ENCODE peak calls at places on chromosomes 11 and 22, in eight cellular contexts. P is CD8-positive, alpha-beta memory T cell; K is psoas muscle; F is SJCRH30; O is stomach; N is ovary; G is CD4-positive, alpha-beta memory T cell; J is uterus. C is an unnamed sample.

GRCh38 chr11:14858404-14858803 is 33.6 kb downstream of the CYP2R1 start:
- DNase-seq in P (no peak), K (no peak), F (no peak), O (no peak), N (no peak), G (no peak), J (no peak), C (no peak)

GRCh38 chr11:96145163-96145585 is 197.8 kb downstream of the MAML2 start:
- DNase-seq in P (no peak), K (no peak), F (no peak), O (no peak), N (no peak), G (no peak), J (no peak), C (no peak)

GRCh38 chr11:126522152-126522551 is 166.7 kb downstream of the ST3GAL4 start:
- DNase-seq in P (no peak), K (no peak), F (no peak), O (no peak), N (no peak), G (no peak), J (no peak), C (no peak)

GRCh38 chr22:44180706-44181032 is at the start of gene PARVG:
- DNase-seq in P (peak; percentile 63), K (no peak), F (no peak), O (no peak), N (no peak), G (peak; percentile 63), J (no peak), C (no peak)

GRCh38 chr22:46281866-46282678 is 14.3 kb downstream of the TTC38 start:
- DNase-seq in P (no peak), K (no peak), F (no peak), O (no peak), N (peak; percentile 19), G (no peak), J (no peak), C (no peak)

GRCh38 chr11:40306938-40307548 is 1152.4 kb downstream of the LRRC4C start:
- DNase-seq in P (no peak), K (no peak), F (peak; percentile 36), O (no peak), N (no peak), G (no peak), J (no peak), C (no peak)

GRCh38 chr11:68889948-68890446 is 13.6 kb downstream of the MRPL21 start:
- DNase-seq in P (no peak), K (peak; percentile 73), F (peak; percentile 12), O (no peak), N (peak; percentile 62), G (no peak), J (peak; percentile 82), C (peak; percentile 81)

GRCh38 chr22:25750569-25751173 is 8.7 kb downstream of the MYO18B start:
- DNase-seq in P (no peak), K (no peak), F (no peak), O (no peak), N (no peak), G (no peak), J (no peak), C (no peak)

GRCh38 chr11:69637956-69638871 is 2.7 kb upstream of the CCND1 start:
- DNase-seq in P (no peak), K (no peak), F (no peak), O (peak; percentile 77), N (no peak), G (no peak), J (no peak), C (peak; percentile 82)

GRCh38 chr11:125807909-125808308 is 20.0 kb downstream of the PATE3 start:
- DNase-seq in P (no peak), K (no peak), F (no peak), O (no peak), N (no peak), G (no peak), J (no peak), C (no peak)

GRCh38 chr11:95915051-95915450 is 8.9 kb downstream of the MTMR2 start:
- DNase-seq in P (no peak), K (no peak), F (no peak), O (no peak), N (no peak), G (no peak), J (no peak), C (no peak)

GRCh38 chr11:93850585-93851018 is at the start of gene VSTM5:
- DNase-seq in P (no peak), K (no peak), F (no peak), O (no peak), N (no peak), G (no peak), J (no peak), C (no peak)

GRCh38 chr11:20000393-20001134 is 159.7 kb downstream of the DBX1 start:
- DNase-seq in P (no peak), K (no peak), F (no peak), O (no peak), N (no peak), G (no peak), J (no peak), C (peak; percentile 50)

GRCh38 chr11:130499828-130500227 is 51.4 kb downstream of the ADAMTS15 start:
- DNase-seq in P (no peak), K (no peak), F (no peak), O (no peak), N (no peak), G (no peak), J (no peak), C (no peak)

DNA sequence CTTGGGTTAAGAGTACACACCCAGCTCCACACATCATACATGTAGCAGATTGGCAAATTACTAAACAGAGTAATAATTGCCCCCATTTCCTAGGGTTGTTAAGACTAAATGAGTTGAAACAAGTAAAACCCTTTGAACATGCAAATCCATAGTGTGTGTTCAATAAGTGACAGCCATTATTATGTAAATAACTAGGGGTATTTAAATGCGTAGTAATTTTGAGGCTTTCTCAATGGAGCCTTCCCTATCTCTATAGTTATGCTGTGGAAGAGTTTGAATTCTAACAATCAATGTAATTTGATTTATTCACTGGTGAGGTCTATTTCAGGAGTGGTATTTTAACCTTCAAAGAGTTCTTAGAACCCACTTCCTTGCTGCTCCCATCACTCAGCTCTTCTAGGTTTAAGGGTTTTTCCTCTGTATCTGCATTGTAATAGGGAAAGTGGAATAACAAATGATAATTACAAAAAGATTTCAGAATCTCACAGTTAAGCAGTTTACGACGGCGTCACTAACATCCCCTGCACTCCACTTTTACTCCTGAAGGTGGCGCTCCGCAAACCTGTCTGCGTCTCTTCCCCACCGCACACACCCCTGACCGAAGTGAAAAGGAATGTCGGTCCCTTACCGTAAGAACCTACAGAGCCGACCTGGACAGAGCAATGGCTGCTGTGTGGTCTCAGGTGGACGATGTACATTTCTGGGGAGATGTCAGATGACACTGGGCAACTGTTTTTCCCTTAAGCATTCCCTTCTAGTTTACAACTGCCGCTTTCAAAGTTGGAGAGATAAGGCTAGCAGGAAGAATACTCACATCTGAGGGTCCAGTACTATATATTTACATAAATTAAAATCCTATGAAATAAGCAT is 80.8 kb downstream of the ZC3H12C start:
- DNase-seq in P (peak; percentile 28), K (peak; percentile 57), F (no peak), O (peak; percentile 65), N (peak; percentile 80), G (peak; percentile 39), J (peak; percentile 57), C (peak; percentile 85)
- H3K4me3 ChIP-seq in P (peak overlapping the region; percentile 4), K (no peak overlapping the region), F (no peak overlapping the region), O (no peak overlapping the region), N (no peak overlapping the region), G (no peak overlapping the region), J (no peak overlapping the region), C (peak overlapping the region; percentile 12)

GRCh38 chr11:35735903-35736302 is 73.3 kb downstream of the TRIM44 start:
- DNase-seq in P (no peak), K (no peak), F (no peak), O (no peak), N (no peak), G (no peak), J (no peak), C (no peak)
- H3K4me1 ChIP-seq in P (no peaks in the 10 kb centered on the region), K (no peaks in the 10 kb centered on the region), F (no peaks in the 10 kb centered on the region), O (peaks cover 11% of the 10 kb centered on the region), N (no peaks in the 10 kb centered on the region), G (no peaks in the 10 kb centered on the region), J (no peaks in the 10 kb centered on the region), C (no peaks in the 10 kb centered on the region)

GRCh38 chr11:62105611-62106245 is 18.1 kb upstream of the INCENP start:
- DNase-seq in P (no peak), K (no peak), F (no peak), O (no peak), N (no peak), G (no peak), J (no peak), C (no peak)
- H3K4me3 ChIP-seq in P (peak overlapping the region; percentile 68), K (peak overlapping the region; percentile 47), F (no peak overlapping the region), O (peak overlapping the region; percentile 31), N (peak overlapping the region; percentile 30), G (no peak overlapping the region), J (peak overlapping the region; percentile 16), C (peak overlapping the region; percentile 21)

DNA sequence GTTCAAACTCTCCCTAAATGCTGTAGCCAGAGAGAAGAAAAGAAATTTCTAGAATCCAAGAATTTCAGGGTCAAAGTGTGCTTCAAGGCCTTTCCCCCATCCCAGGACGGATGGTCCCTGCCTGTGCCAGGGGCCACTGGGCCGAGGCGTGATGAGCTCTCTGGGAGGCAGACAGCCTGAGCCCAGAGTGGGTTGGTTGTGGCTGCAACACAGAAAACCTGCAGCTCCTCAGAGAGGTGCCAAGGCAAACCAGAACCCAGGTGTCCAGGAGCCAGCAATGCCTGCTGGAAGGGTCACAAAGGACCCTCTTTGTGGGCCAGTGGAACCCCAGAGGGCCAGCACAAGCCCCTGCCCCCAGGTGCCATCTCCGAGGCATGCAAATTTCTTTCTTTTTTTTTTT is 2.6 kb upstream of the APOL6 start:
- DNase-seq in P (no peak), K (no peak), F (no peak), O (no peak), N (no peak), G (no peak), J (no peak), C (no peak)
- H3K4me1 ChIP-seq in P (peaks cover 26% of the 10 kb centered on the region), K (peaks cover 33% of the 10 kb centered on the region), F (peaks cover 14% of the 10 kb centered on the region), O (peaks cover 35% of the 10 kb centered on the region), N (peaks cover 40% of the 10 kb centered on the region), G (peaks cover 25% of the 10 kb centered on the region), J (peaks cover 8% of the 10 kb centered on the region), C (peaks cover 22% of the 10 kb centered on the region)

DNA sequence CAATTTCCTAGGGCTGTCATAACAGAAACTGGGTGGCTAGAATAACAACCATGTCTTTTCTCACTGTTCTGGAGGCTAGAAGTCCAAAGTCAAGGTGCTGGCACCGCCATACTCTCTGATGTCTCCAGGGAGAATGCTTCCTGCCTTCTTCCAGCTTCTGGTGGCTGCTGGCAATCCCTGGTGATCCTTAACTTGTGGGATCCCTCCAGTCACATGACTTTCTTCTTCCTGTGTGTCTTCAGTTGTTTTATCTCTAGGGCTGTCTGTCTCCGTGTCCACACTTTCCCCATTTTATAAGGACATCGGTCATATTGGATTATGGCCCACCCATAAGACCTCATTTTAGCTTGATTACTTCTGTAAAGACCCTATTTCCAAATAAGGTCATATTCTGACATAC is 6.0 kb upstream of the CSF2RB start:
- DNase-seq in P (no peak), K (no peak), F (no peak), O (no peak), N (no peak), G (no peak), J (no peak), C (no peak)
- H3K4me3 ChIP-seq in P (no peak overlapping the region), K (no peak overlapping the region), F (no peak overlapping the region), O (no peak overlapping the region), N (no peak overlapping the region), G (no peak overlapping the region), J (no peak overlapping the region), C (no peak overlapping the region)

C was measured in right cardiac atrium.